ENCODE peak calls at places on chromosomes 12 and 14, in ten cellular contexts. One of them, this sample, is unnamed.

GRCh38 chr14:23483216-23483854 is 13.8 kb downstream of the NGDN start:
- DNase-seq in kidney tubule cell: no peak
- DNase-seq in amniotic stem cell: no peak
- DNase-seq in neural crest cell: peak; percentile 12
- DNase-seq in activated naive CD4-positive, alpha-beta T cell: no peak
- DNase-seq in cardiac muscle cell: peak; percentile 37
- DNase-seq in stimulated activated CD8-positive, alpha-beta memory T cell treated with anti-CD3 and anti-CD28 coated beads, Interleukin-15, amount 100 ng/mL, for 24 hours: no peak
- DNase-seq in fibroblast of mammary gland: peak; percentile 11
- DNase-seq in T-helper 2 cell: no peak
- DNase-seq in GM03348: peak; percentile 17
- DNase-seq in this sample: no peak

GRCh38 chr12:104121001-104121400 is 17.0 kb downstream of the NFYB start:
- DNase-seq in GM03348: peak; percentile 67
- DNase-seq in amniotic stem cell: peak; percentile 19
- DNase-seq in fibroblast of mammary gland: peak; percentile 35
- DNase-seq in kidney tubule cell: peak; percentile 81
- DNase-seq in T-helper 2 cell: no peak
- DNase-seq in activated naive CD4-positive, alpha-beta T cell: no peak
- DNase-seq in neural crest cell: no peak
- DNase-seq in cardiac muscle cell: peak; percentile 57
- DNase-seq in stimulated activated CD8-positive, alpha-beta memory T cell treated with anti-CD3 and anti-CD28 coated beads, Interleukin-15, amount 100 ng/mL, for 24 hours: no peak
- DNase-seq in this sample: no peak

GRCh38 chr14:23569443-23570151 is 2.0 kb upstream of the AP1G2 start:
- DNase-seq in neural crest cell: no peak
- DNase-seq in GM03348: no peak
- DNase-seq in kidney tubule cell: peak; percentile 30
- DNase-seq in cardiac muscle cell: peak; percentile 25
- DNase-seq in activated naive CD4-positive, alpha-beta T cell: no peak
- DNase-seq in stimulated activated CD8-positive, alpha-beta memory T cell treated with anti-CD3 and anti-CD28 coated beads, Interleukin-15, amount 100 ng/mL, for 24 hours: no peak
- DNase-seq in T-helper 2 cell: no peak
- DNase-seq in amniotic stem cell: no peak
- DNase-seq in fibroblast of mammary gland: no peak
- DNase-seq in this sample: no peak

GRCh38 chr12:132437252-132438138 is 52.5 kb upstream of the FBRSL1 start:
- DNase-seq in amniotic stem cell: no peak
- DNase-seq in stimulated activated CD8-positive, alpha-beta memory T cell treated with anti-CD3 and anti-CD28 coated beads, Interleukin-15, amount 100 ng/mL, for 24 hours: no peak
- DNase-seq in neural crest cell: no peak
- DNase-seq in fibroblast of mammary gland: no peak
- DNase-seq in GM03348: no peak
- DNase-seq in activated naive CD4-positive, alpha-beta T cell: no peak
- DNase-seq in kidney tubule cell: peak; percentile 33
- DNase-seq in T-helper 2 cell: no peak
- DNase-seq in cardiac muscle cell: no peak
- DNase-seq in this sample: no peak

GRCh38 chr14:21521526-21521925 is 4.6 kb downstream of the SALL2 start:
- DNase-seq in GM03348: peak; percentile 47
- DNase-seq in kidney tubule cell: no peak
- DNase-seq in fibroblast of mammary gland: peak; percentile 90
- DNase-seq in activated naive CD4-positive, alpha-beta T cell: no peak
- DNase-seq in stimulated activated CD8-positive, alpha-beta memory T cell treated with anti-CD3 and anti-CD28 coated beads, Interleukin-15, amount 100 ng/mL, for 24 hours: no peak
- DNase-seq in amniotic stem cell: no peak
- DNase-seq in neural crest cell: no peak
- DNase-seq in T-helper 2 cell: no peak
- DNase-seq in cardiac muscle cell: peak; percentile 82
- DNase-seq in this sample: no peak

GRCh38 chr12:11891350-11892064 is 179.2 kb upstream of the BCL2L14 start:
- DNase-seq in kidney tubule cell: no peak
- DNase-seq in amniotic stem cell: no peak
- DNase-seq in GM03348: no peak
- DNase-seq in activated naive CD4-positive, alpha-beta T cell: no peak
- DNase-seq in T-helper 2 cell: no peak
- DNase-seq in fibroblast of mammary gland: no peak
- DNase-seq in neural crest cell: no peak
- DNase-seq in stimulated activated CD8-positive, alpha-beta memory T cell treated with anti-CD3 and anti-CD28 coated beads, Interleukin-15, amount 100 ng/mL, for 24 hours: no peak
- DNase-seq in cardiac muscle cell: peak; percentile 31
- DNase-seq in this sample: no peak

GRCh38 chr12:116687888-116688287 is 50.0 kb downstream of the SPRING1 start:
- DNase-seq in stimulated activated CD8-positive, alpha-beta memory T cell treated with anti-CD3 and anti-CD28 coated beads, Interleukin-15, amount 100 ng/mL, for 24 hours: peak; percentile 3
- DNase-seq in neural crest cell: peak; percentile 62
- DNase-seq in fibroblast of mammary gland: peak; percentile 43
- DNase-seq in cardiac muscle cell: peak; percentile 26
- DNase-seq in amniotic stem cell: no peak
- DNase-seq in GM03348: no peak
- DNase-seq in T-helper 2 cell: peak; percentile 6
- DNase-seq in kidney tubule cell: peak; percentile 35
- DNase-seq in activated naive CD4-positive, alpha-beta T cell: peak; percentile 23
- DNase-seq in this sample: no peak

GRCh38 chr14:65431951-65432350 is 19.4 kb downstream of the FUT8 start:
- DNase-seq in neural crest cell: no peak
- DNase-seq in T-helper 2 cell: no peak
- DNase-seq in stimulated activated CD8-positive, alpha-beta memory T cell treated with anti-CD3 and anti-CD28 coated beads, Interleukin-15, amount 100 ng/mL, for 24 hours: no peak
- DNase-seq in cardiac muscle cell: peak; percentile 59
- DNase-seq in activated naive CD4-positive, alpha-beta T cell: no peak
- DNase-seq in kidney tubule cell: no peak
- DNase-seq in fibroblast of mammary gland: no peak
- DNase-seq in GM03348: peak; percentile 30
- DNase-seq in amniotic stem cell: no peak
- DNase-seq in this sample: no peak

GRCh38 chr14:32564591-32564990 is 235.5 kb downstream of the AKAP6 start:
- DNase-seq in T-helper 2 cell: no peak
- DNase-seq in stimulated activated CD8-positive, alpha-beta memory T cell treated with anti-CD3 and anti-CD28 coated beads, Interleukin-15, amount 100 ng/mL, for 24 hours: no peak
- DNase-seq in GM03348: peak; percentile 14
- DNase-seq in kidney tubule cell: peak; percentile 33
- DNase-seq in neural crest cell: no peak
- DNase-seq in cardiac muscle cell: peak; percentile 59
- DNase-seq in amniotic stem cell: no peak
- DNase-seq in fibroblast of mammary gland: no peak
- DNase-seq in activated naive CD4-positive, alpha-beta T cell: no peak
- DNase-seq in this sample: no peak

GRCh38 chr12:105670664-105671063 is 340.2 kb downstream of the C12orf75 start:
- DNase-seq in neural crest cell: no peak
- DNase-seq in amniotic stem cell: no peak
- DNase-seq in activated naive CD4-positive, alpha-beta T cell: no peak
- DNase-seq in GM03348: peak; percentile 27
- DNase-seq in stimulated activated CD8-positive, alpha-beta memory T cell treated with anti-CD3 and anti-CD28 coated beads, Interleukin-15, amount 100 ng/mL, for 24 hours: no peak
- DNase-seq in fibroblast of mammary gland: no peak
- DNase-seq in kidney tubule cell: peak; percentile 19
- DNase-seq in T-helper 2 cell: no peak
- DNase-seq in cardiac muscle cell: peak; percentile 11
- DNase-seq in this sample: no peak

GRCh38 chr14:69921052-69921451 is 41.8 kb downstream of the SMOC1 start:
- DNase-seq in GM03348: no peak
- DNase-seq in cardiac muscle cell: peak; percentile 34
- DNase-seq in activated naive CD4-positive, alpha-beta T cell: no peak
- DNase-seq in T-helper 2 cell: no peak
- DNase-seq in stimulated activated CD8-positive, alpha-beta memory T cell treated with anti-CD3 and anti-CD28 coated beads, Interleukin-15, amount 100 ng/mL, for 24 hours: no peak
- DNase-seq in kidney tubule cell: no peak
- DNase-seq in fibroblast of mammary gland: peak; percentile 97
- DNase-seq in neural crest cell: no peak
- DNase-seq in amniotic stem cell: no peak
- DNase-seq in this sample: no peak

GRCh38 chr14:101128478-101129450 is 225.2 kb upstream of the RTL1 start:
- DNase-seq in T-helper 2 cell: no peak
- DNase-seq in fibroblast of mammary gland: no peak
- DNase-seq in stimulated activated CD8-positive, alpha-beta memory T cell treated with anti-CD3 and anti-CD28 coated beads, Interleukin-15, amount 100 ng/mL, for 24 hours: no peak
- DNase-seq in neural crest cell: no peak
- DNase-seq in cardiac muscle cell: no peak
- DNase-seq in GM03348: no peak
- DNase-seq in kidney tubule cell: no peak
- DNase-seq in amniotic stem cell: no peak
- DNase-seq in activated naive CD4-positive, alpha-beta T cell: no peak
- DNase-seq in this sample: peak; percentile 57

GRCh38 chr12:113359133-113359938 is 949 bp downstream of the PLBD2 start:
- DNase-seq in fibroblast of mammary gland: peak; percentile 64
- DNase-seq in cardiac muscle cell: peak; percentile 53
- DNase-seq in activated naive CD4-positive, alpha-beta T cell: no peak
- DNase-seq in T-helper 2 cell: no peak
- DNase-seq in GM03348: peak; percentile 70
- DNase-seq in neural crest cell: no peak
- DNase-seq in stimulated activated CD8-positive, alpha-beta memory T cell treated with anti-CD3 and anti-CD28 coated beads, Interleukin-15, amount 100 ng/mL, for 24 hours: no peak
- DNase-seq in kidney tubule cell: no peak
- DNase-seq in amniotic stem cell: no peak
- DNase-seq in this sample: peak; percentile 16

GRCh38 chr12:71838661-71839060 is 898 bp upstream of the TBC1D15 start:
- DNase-seq in amniotic stem cell: no peak
- DNase-seq in kidney tubule cell: no peak
- DNase-seq in T-helper 2 cell: no peak
- DNase-seq in activated naive CD4-positive, alpha-beta T cell: no peak
- DNase-seq in GM03348: no peak
- DNase-seq in cardiac muscle cell: no peak
- DNase-seq in neural crest cell: no peak
- DNase-seq in stimulated activated CD8-positive, alpha-beta memory T cell treated with anti-CD3 and anti-CD28 coated beads, Interleukin-15, amount 100 ng/mL, for 24 hours: no peak
- DNase-seq in fibroblast of mammary gland: no peak
- DNase-seq in this sample: no peak

GRCh38 chr14:106286697-106287290 is 760.4 kb downstream of the TMEM121 start:
- DNase-seq in GM03348: no peak
- DNase-seq in activated naive CD4-positive, alpha-beta T cell: peak; percentile 3
- DNase-seq in fibroblast of mammary gland: no peak
- DNase-seq in T-helper 2 cell: no peak
- DNase-seq in amniotic stem cell: no peak
- DNase-seq in kidney tubule cell: no peak
- DNase-seq in cardiac muscle cell: no peak
- DNase-seq in stimulated activated CD8-positive, alpha-beta memory T cell treated with anti-CD3 and anti-CD28 coated beads, Interleukin-15, amount 100 ng/mL, for 24 hours: no peak
- DNase-seq in neural crest cell: no peak
- DNase-seq in this sample: no peak

GRCh38 chr12:110931315-110931728 is 10.9 kb upstream of the MYL2 start:
- DNase-seq in stimulated activated CD8-positive, alpha-beta memory T cell treated with anti-CD3 and anti-CD28 coated beads, Interleukin-15, amount 100 ng/mL, for 24 hours: no peak
- DNase-seq in T-helper 2 cell: no peak
- DNase-seq in cardiac muscle cell: peak; percentile 27
- DNase-seq in neural crest cell: no peak
- DNase-seq in fibroblast of mammary gland: no peak
- DNase-seq in amniotic stem cell: no peak
- DNase-seq in activated naive CD4-positive, alpha-beta T cell: no peak
- DNase-seq in kidney tubule cell: no peak
- DNase-seq in GM03348: no peak
- DNase-seq in this sample: no peak

GRCh38 chr14:36208690-36209278 is 32.3 kb upstream of the PTCSC3 start:
- DNase-seq in cardiac muscle cell: no peak
- DNase-seq in kidney tubule cell: no peak
- DNase-seq in neural crest cell: no peak
- DNase-seq in activated naive CD4-positive, alpha-beta T cell: no peak
- DNase-seq in T-helper 2 cell: no peak
- DNase-seq in fibroblast of mammary gland: no peak
- DNase-seq in stimulated activated CD8-positive, alpha-beta memory T cell treated with anti-CD3 and anti-CD28 coated beads, Interleukin-15, amount 100 ng/mL, for 24 hours: no peak
- DNase-seq in amniotic stem cell: no peak
- DNase-seq in GM03348: no peak
- DNase-seq in this sample: no peak

GRCh38 chr14:96255501-96256366 is at the start of gene BDKRB1:
- DNase-seq in amniotic stem cell: peak; percentile 69
- DNase-seq in GM03348: peak; percentile 82
- DNase-seq in fibroblast of mammary gland: peak; percentile 94
- DNase-seq in activated naive CD4-positive, alpha-beta T cell: no peak
- DNase-seq in T-helper 2 cell: no peak
- DNase-seq in neural crest cell: no peak
- DNase-seq in kidney tubule cell: no peak
- DNase-seq in stimulated activated CD8-positive, alpha-beta memory T cell treated with anti-CD3 and anti-CD28 coated beads, Interleukin-15, amount 100 ng/mL, for 24 hours: no peak
- DNase-seq in cardiac muscle cell: peak; percentile 87
- DNase-seq in this sample: no peak